ENCODE peak calls at places on chromosomes 5 and 9, in ten cellular contexts. One of them, this sample, is unnamed.

GRCh38 chr5:132116072-132116471 is 42.5 kb downstream of the CSF2 start:
- DNase-seq in epithelial cell of esophagus: no peak
- DNase-seq in PC-3: no peak
- DNase-seq in heart right ventricle: no peak
- DNase-seq in tibial artery: no peak
- DNase-seq in skeletal muscle cell: no peak
- DNase-seq in transverse colon: no peak
- DNase-seq in left ventricle myocardium inferior: no peak
- DNase-seq in right lobe of liver: no peak
- DNase-seq in sigmoid colon: no peak
- DNase-seq in this sample: no peak

GRCh38 chr9:126150411-126151030 is 176.1 kb upstream of the MVB12B start:
- DNase-seq in epithelial cell of esophagus: no peak
- DNase-seq in PC-3: no peak
- DNase-seq in heart right ventricle: no peak
- DNase-seq in tibial artery: no peak
- DNase-seq in skeletal muscle cell: no peak
- DNase-seq in transverse colon: no peak
- DNase-seq in left ventricle myocardium inferior: no peak
- DNase-seq in right lobe of liver: no peak
- DNase-seq in sigmoid colon: no peak
- DNase-seq in this sample: no peak

GRCh38 chr5:172007153-172007794 is 836 bp upstream of the FBXW11 start:
- DNase-seq in epithelial cell of esophagus: peak
- DNase-seq in PC-3: peak
- DNase-seq in heart right ventricle: no peak
- DNase-seq in tibial artery: no peak
- DNase-seq in skeletal muscle cell: no peak
- DNase-seq in transverse colon: no peak
- DNase-seq in left ventricle myocardium inferior: no peak
- DNase-seq in right lobe of liver: no peak
- DNase-seq in sigmoid colon: no peak
- DNase-seq in this sample: no peak

GRCh38 chr5:132773601-132774355 is 3.3 kb downstream of the SEPTIN8 start:
- DNase-seq in epithelial cell of esophagus: no peak
- DNase-seq in PC-3: no peak
- DNase-seq in heart right ventricle: no peak
- DNase-seq in tibial artery: no peak
- DNase-seq in skeletal muscle cell: no peak
- DNase-seq in transverse colon: no peak
- DNase-seq in left ventricle myocardium inferior: no peak
- DNase-seq in right lobe of liver: no peak
- DNase-seq in sigmoid colon: peak
- DNase-seq in this sample: no peak

GRCh38 chr5:32069396-32069795 is 104.7 kb downstream of the GOLPH3 start:
- DNase-seq in epithelial cell of esophagus: no peak
- DNase-seq in PC-3: no peak
- DNase-seq in heart right ventricle: no peak
- DNase-seq in tibial artery: no peak
- DNase-seq in skeletal muscle cell: no peak
- DNase-seq in transverse colon: no peak
- DNase-seq in left ventricle myocardium inferior: no peak
- DNase-seq in right lobe of liver: no peak
- DNase-seq in sigmoid colon: no peak
- DNase-seq in this sample: no peak

GRCh38 chr9:114898741-114899140 is 31.6 kb downstream of the TNFSF8 start:
- DNase-seq in epithelial cell of esophagus: no peak
- DNase-seq in PC-3: no peak
- DNase-seq in heart right ventricle: peak
- DNase-seq in tibial artery: no peak
- DNase-seq in skeletal muscle cell: no peak
- DNase-seq in transverse colon: peak
- DNase-seq in left ventricle myocardium inferior: peak
- DNase-seq in right lobe of liver: peak
- DNase-seq in sigmoid colon: no peak
- DNase-seq in this sample: no peak

GRCh38 chr5:9149988-9150387 is 395.9 kb downstream of the SEMA5A start:
- DNase-seq in epithelial cell of esophagus: peak
- DNase-seq in PC-3: peak
- DNase-seq in heart right ventricle: no peak
- DNase-seq in tibial artery: no peak
- DNase-seq in skeletal muscle cell: peak
- DNase-seq in transverse colon: no peak
- DNase-seq in left ventricle myocardium inferior: no peak
- DNase-seq in right lobe of liver: no peak
- DNase-seq in sigmoid colon: no peak
- DNase-seq in this sample: no peak

GRCh38 chr9:36504154-36504550 is 68.5 kb upstream of the MELK start:
- DNase-seq in epithelial cell of esophagus: no peak
- DNase-seq in PC-3: no peak
- DNase-seq in heart right ventricle: no peak
- DNase-seq in tibial artery: no peak
- DNase-seq in skeletal muscle cell: no peak
- DNase-seq in transverse colon: no peak
- DNase-seq in left ventricle myocardium inferior: no peak
- DNase-seq in right lobe of liver: no peak
- DNase-seq in sigmoid colon: no peak
- DNase-seq in this sample: no peak

GRCh38 chr5:73387630-73388370 is 60.8 kb downstream of the FOXD1 start:
- DNase-seq in epithelial cell of esophagus: no peak
- DNase-seq in PC-3: no peak
- DNase-seq in heart right ventricle: no peak
- DNase-seq in tibial artery: no peak
- DNase-seq in skeletal muscle cell: no peak
- DNase-seq in transverse colon: peak
- DNase-seq in left ventricle myocardium inferior: no peak
- DNase-seq in right lobe of liver: no peak
- DNase-seq in sigmoid colon: no peak
- DNase-seq in this sample: no peak

GRCh38 chr5:116765441-116765840 is 190.8 kb upstream of the SEMA6A start:
- DNase-seq in epithelial cell of esophagus: peak
- DNase-seq in PC-3: no peak
- DNase-seq in heart right ventricle: no peak
- DNase-seq in tibial artery: no peak
- DNase-seq in skeletal muscle cell: no peak
- DNase-seq in transverse colon: no peak
- DNase-seq in left ventricle myocardium inferior: no peak
- DNase-seq in right lobe of liver: no peak
- DNase-seq in sigmoid colon: no peak
- DNase-seq in this sample: no peak

GRCh38 chr5:30041831-30042385 is 1151.6 kb upstream of the CDH6 start:
- DNase-seq in epithelial cell of esophagus: no peak
- DNase-seq in PC-3: peak
- DNase-seq in heart right ventricle: no peak
- DNase-seq in tibial artery: no peak
- DNase-seq in skeletal muscle cell: no peak
- DNase-seq in transverse colon: no peak
- DNase-seq in left ventricle myocardium inferior: no peak
- DNase-seq in right lobe of liver: no peak
- DNase-seq in sigmoid colon: no peak
- DNase-seq in this sample: no peak

GRCh38 chr9:114434878-114435311 is 47.1 kb upstream of the AKNA start:
- DNase-seq in epithelial cell of esophagus: peak
- DNase-seq in PC-3: peak
- DNase-seq in heart right ventricle: no peak
- DNase-seq in tibial artery: no peak
- DNase-seq in skeletal muscle cell: no peak
- DNase-seq in transverse colon: no peak
- DNase-seq in left ventricle myocardium inferior: no peak
- DNase-seq in right lobe of liver: no peak
- DNase-seq in sigmoid colon: no peak
- DNase-seq in this sample: no peak

GRCh38 chr5:37838152-37838932 is 1.5 kb downstream of the GDNF start:
- DNase-seq in epithelial cell of esophagus: no peak
- DNase-seq in PC-3: peak
- DNase-seq in heart right ventricle: no peak
- DNase-seq in tibial artery: no peak
- DNase-seq in skeletal muscle cell: no peak
- DNase-seq in transverse colon: no peak
- DNase-seq in left ventricle myocardium inferior: no peak
- DNase-seq in right lobe of liver: no peak
- DNase-seq in sigmoid colon: peak
- DNase-seq in this sample: no peak

GRCh38 chr9:106956971-106957370 is 94.0 kb downstream of the ZNF462 start:
- DNase-seq in epithelial cell of esophagus: no peak
- DNase-seq in PC-3: no peak
- DNase-seq in heart right ventricle: no peak
- DNase-seq in tibial artery: no peak
- DNase-seq in skeletal muscle cell: peak
- DNase-seq in transverse colon: no peak
- DNase-seq in left ventricle myocardium inferior: no peak
- DNase-seq in right lobe of liver: no peak
- DNase-seq in sigmoid colon: no peak
- DNase-seq in this sample: no peak

GRCh38 chr9:87336914-87337333 is 160.7 kb upstream of the DAPK1 start:
- DNase-seq in epithelial cell of esophagus: peak
- DNase-seq in PC-3: peak
- DNase-seq in heart right ventricle: peak
- DNase-seq in tibial artery: no peak
- DNase-seq in skeletal muscle cell: peak
- DNase-seq in transverse colon: no peak
- DNase-seq in left ventricle myocardium inferior: no peak
- DNase-seq in right lobe of liver: peak
- DNase-seq in sigmoid colon: no peak
- DNase-seq in this sample: no peak

GRCh38 chr9:129140397-129141065 is 29.3 kb downstream of the PTPA start:
- DNase-seq in epithelial cell of esophagus: peak
- DNase-seq in PC-3: peak
- DNase-seq in heart right ventricle: peak
- DNase-seq in tibial artery: no peak
- DNase-seq in skeletal muscle cell: no peak
- DNase-seq in transverse colon: peak
- DNase-seq in left ventricle myocardium inferior: peak
- DNase-seq in right lobe of liver: peak
- DNase-seq in sigmoid colon: peak
- DNase-seq in this sample: no peak

GRCh38 chr9:129139993-129140396 is 28.8 kb downstream of the PTPA start:
- DNase-seq in epithelial cell of esophagus: peak
- DNase-seq in PC-3: peak
- DNase-seq in heart right ventricle: peak
- DNase-seq in tibial artery: peak
- DNase-seq in skeletal muscle cell: peak
- DNase-seq in transverse colon: peak
- DNase-seq in left ventricle myocardium inferior: peak
- DNase-seq in right lobe of liver: peak
- DNase-seq in sigmoid colon: peak
- DNase-seq in this sample: peak

GRCh38 chr9:129142536-129142935 is 31.3 kb downstream of the PTPA start:
- DNase-seq in epithelial cell of esophagus: no peak
- DNase-seq in PC-3: no peak
- DNase-seq in heart right ventricle: no peak
- DNase-seq in tibial artery: no peak
- DNase-seq in skeletal muscle cell: no peak
- DNase-seq in transverse colon: no peak
- DNase-seq in left ventricle myocardium inferior: no peak
- DNase-seq in right lobe of liver: no peak
- DNase-seq in sigmoid colon: no peak
- DNase-seq in this sample: no peak

GRCh38 chr9:129142115-129142514 is 30.9 kb downstream of the PTPA start:
- DNase-seq in epithelial cell of esophagus: no peak
- DNase-seq in PC-3: no peak
- DNase-seq in heart right ventricle: no peak
- DNase-seq in tibial artery: no peak
- DNase-seq in skeletal muscle cell: no peak
- DNase-seq in transverse colon: no peak
- DNase-seq in left ventricle myocardium inferior: no peak
- DNase-seq in right lobe of liver: no peak
- DNase-seq in sigmoid colon: no peak
- DNase-seq in this sample: no peak

GRCh38 chr9:129141066-129142041 is 30.1 kb downstream of the PTPA start:
- DNase-seq in epithelial cell of esophagus: peak
- DNase-seq in PC-3: no peak
- DNase-seq in heart right ventricle: peak
- DNase-seq in tibial artery: peak
- DNase-seq in skeletal muscle cell: peak
- DNase-seq in transverse colon: peak
- DNase-seq in left ventricle myocardium inferior: peak
- DNase-seq in right lobe of liver: peak
- DNase-seq in sigmoid colon: peak
- DNase-seq in this sample: no peak
- H3K4me3 ChIP-seq in epithelial cell of esophagus: peak
- H3K4me3 ChIP-seq in PC-3: no peak
- H3K4me3 ChIP-seq in heart right ventricle: peak
- H3K4me3 ChIP-seq in tibial artery: peak
- H3K4me3 ChIP-seq in skeletal muscle cell: no peak
- H3K4me3 ChIP-seq in transverse colon: peak
- H3K4me3 ChIP-seq in left ventricle myocardium inferior: peak
- H3K4me3 ChIP-seq in right lobe of liver: peak
- H3K4me3 ChIP-seq in sigmoid colon: peak
- H3K4me3 ChIP-seq in this sample: peak

GRCh38 chr5:174418809-174419522 is 305.4 kb upstream of the MSX2 start:
- DNase-seq in epithelial cell of esophagus: no peak
- DNase-seq in PC-3: no peak
- DNase-seq in heart right ventricle: no peak
- DNase-seq in tibial artery: no peak
- DNase-seq in skeletal muscle cell: no peak
- DNase-seq in transverse colon: peak
- DNase-seq in left ventricle myocardium inferior: no peak
- DNase-seq in right lobe of liver: no peak
- DNase-seq in sigmoid colon: no peak
- DNase-seq in this sample: no peak
- H3K4me3 ChIP-seq in epithelial cell of esophagus: no peak
- H3K4me3 ChIP-seq in PC-3: peak
- H3K4me3 ChIP-seq in heart right ventricle: peak
- H3K4me3 ChIP-seq in tibial artery: no peak
- H3K4me3 ChIP-seq in skeletal muscle cell: peak
- H3K4me3 ChIP-seq in transverse colon: no peak
- H3K4me3 ChIP-seq in left ventricle myocardium inferior: peak
- H3K4me3 ChIP-seq in right lobe of liver: no peak
- H3K4me3 ChIP-seq in sigmoid colon: no peak
- H3K4me3 ChIP-seq in this sample: peak

DNA sequence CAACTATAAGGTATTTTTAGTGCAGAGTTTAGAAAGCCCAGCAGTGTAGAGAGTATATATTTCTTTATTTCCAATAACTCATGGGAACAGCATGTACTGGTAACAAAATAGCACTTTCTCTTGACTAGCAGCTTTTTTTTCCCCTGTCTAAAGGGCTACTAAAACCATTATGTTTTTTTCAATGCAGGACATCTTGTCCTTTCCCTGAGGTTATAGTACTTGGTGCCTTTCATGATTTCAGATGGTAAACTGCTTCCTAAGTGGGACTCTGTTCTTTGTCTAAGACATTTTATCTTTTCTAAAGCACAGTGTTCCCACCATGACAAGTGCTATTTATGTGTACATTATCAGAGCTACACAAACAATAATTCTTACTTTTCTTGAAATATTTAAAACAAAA is 122.3 kb downstream of the SLC24A2 start:
- DNase-seq in epithelial cell of esophagus: no peak
- DNase-seq in PC-3: no peak
- DNase-seq in heart right ventricle: no peak
- DNase-seq in tibial artery: no peak
- DNase-seq in skeletal muscle cell: no peak
- DNase-seq in transverse colon: no peak
- DNase-seq in left ventricle myocardium inferior: no peak
- DNase-seq in right lobe of liver: no peak
- DNase-seq in sigmoid colon: no peak
- DNase-seq in this sample: no peak
- H3K4me3 ChIP-seq in epithelial cell of esophagus: no peak
- H3K4me3 ChIP-seq in PC-3: no peak
- H3K4me3 ChIP-seq in heart right ventricle: no peak
- H3K4me3 ChIP-seq in tibial artery: no peak
- H3K4me3 ChIP-seq in skeletal muscle cell: no peak
- H3K4me3 ChIP-seq in transverse colon: no peak
- H3K4me3 ChIP-seq in left ventricle myocardium inferior: no peak
- H3K4me3 ChIP-seq in right lobe of liver: no peak
- H3K4me3 ChIP-seq in sigmoid colon: no peak
- H3K4me3 ChIP-seq in this sample: no peak

GRCh38 chr5:72246954-72247442 is 73.0 kb downstream of the MRPS27 start:
- DNase-seq in epithelial cell of esophagus: peak
- DNase-seq in PC-3: peak
- DNase-seq in heart right ventricle: no peak
- DNase-seq in tibial artery: no peak
- DNase-seq in skeletal muscle cell: no peak
- DNase-seq in transverse colon: no peak
- DNase-seq in left ventricle myocardium inferior: no peak
- DNase-seq in right lobe of liver: no peak
- DNase-seq in sigmoid colon: no peak
- DNase-seq in this sample: no peak
- H3K4me3 ChIP-seq in epithelial cell of esophagus: no peak
- H3K4me3 ChIP-seq in PC-3: peak
- H3K4me3 ChIP-seq in heart right ventricle: no peak
- H3K4me3 ChIP-seq in tibial artery: no peak
- H3K4me3 ChIP-seq in skeletal muscle cell: no peak
- H3K4me3 ChIP-seq in transverse colon: no peak
- H3K4me3 ChIP-seq in left ventricle myocardium inferior: no peak
- H3K4me3 ChIP-seq in right lobe of liver: no peak
- H3K4me3 ChIP-seq in sigmoid colon: no peak
- H3K4me3 ChIP-seq in this sample: no peak

This sample was measured in thoracic aorta.